ENCODE peak calls at places on chromosomes 5 and 9, in four cellular contexts. H, S, L and M are unnamed samples.

GRCh38 chr9:95003694-95004451 is 277.4 kb downstream of the AOPEP start:
- DNase-seq in H (no peak), S (peak; percentile 53), L (no peak), M (no peak)

GRCh38 chr9:137463194-137463930 is 4.2 kb upstream of the NSMF start:
- DNase-seq in H (no peak), S (no peak), L (no peak), M (no peak)

GRCh38 chr9:22211588-22212360 is 202.7 kb upstream of the CDKN2B start:
- DNase-seq in H (no peak), S (peak; percentile 93), L (no peak), M (no peak)

GRCh38 chr5:80234311-80234948 is 21.4 kb downstream of the SERINC5 start:
- DNase-seq in H (no peak), S (no peak), L (no peak), M (no peak)

GRCh38 chr9:13603916-13604315 is 324.4 kb upstream of the MPDZ start:
- DNase-seq in H (no peak), S (no peak), L (no peak), M (no peak)

GRCh38 chr9:33818832-33819500 is 2.0 kb downstream of the UBE2R2 start:
- DNase-seq in H (no peak), S (peak; percentile 61), L (no peak), M (no peak)

GRCh38 chr9:131702911-131703310 is 37.0 kb downstream of the RAPGEF1 start:
- DNase-seq in H (no peak), S (no peak), L (no peak), M (no peak)

GRCh38 chr5:58847041-58847440 is 264.2 kb downstream of the RAB3C start:
- DNase-seq in H (no peak), S (no peak), L (no peak), M (no peak)

GRCh38 chr5:77391240-77391765 is 100.8 kb downstream of the WDR41 start:
- DNase-seq in H (no peak), S (no peak), L (no peak), M (no peak)

GRCh38 chr5:142015781-142016533 is 3.1 kb upstream of the GNPDA1 start:
- DNase-seq in H (no peak), S (peak; percentile 56), L (no peak), M (peak; percentile 44)

GRCh38 chr5:139402561-139403158 is 1.2 kb downstream of the SPATA24 start:
- DNase-seq in H (no peak), S (no peak), L (peak; percentile 27), M (no peak)

DNA sequence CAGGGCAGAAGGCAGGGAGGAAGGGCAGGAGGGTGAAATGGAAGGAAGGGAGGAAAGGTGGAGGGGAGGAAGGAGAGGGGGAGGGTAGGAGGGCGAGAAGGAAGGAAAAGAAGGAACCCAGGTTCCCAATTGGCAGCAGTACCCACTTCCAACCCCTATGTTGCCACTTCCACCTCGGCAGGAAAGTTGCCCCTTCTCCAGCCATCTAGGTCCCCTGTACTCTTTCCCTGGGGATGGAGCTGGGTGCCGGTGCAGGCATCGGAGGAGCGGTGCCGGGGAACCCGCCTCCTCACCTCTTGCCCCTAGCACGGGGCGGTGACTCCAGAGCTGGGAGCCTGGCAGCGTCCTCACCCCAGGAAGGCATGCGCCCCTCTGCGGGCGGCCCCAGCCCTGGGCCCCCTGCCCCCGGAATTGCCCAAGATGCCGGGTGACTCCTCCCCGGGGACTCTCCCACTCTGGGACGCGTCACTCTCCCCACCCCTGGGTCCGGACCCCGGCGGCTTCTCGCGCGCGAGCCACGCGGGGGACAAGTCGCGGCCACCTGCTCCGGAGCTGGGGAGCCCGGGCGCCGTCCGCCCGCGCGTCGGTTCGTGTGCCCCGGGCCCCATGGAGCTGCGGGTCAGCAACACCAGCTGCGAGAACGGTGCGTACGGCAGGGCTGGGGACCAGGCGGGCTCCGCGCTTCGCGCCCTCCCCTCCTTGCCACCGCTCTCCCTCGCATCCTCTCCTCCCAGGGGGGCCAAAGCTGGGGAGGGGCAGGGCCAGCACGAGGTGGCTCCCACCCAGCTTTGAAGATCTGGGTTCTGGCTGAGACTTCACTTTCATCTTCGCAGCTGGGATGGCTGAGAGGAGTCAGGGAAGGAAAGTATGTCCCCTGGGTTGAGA is at the start of gene NIPAL4:
- DNase-seq in H (no peak), S (no peak), L (no peak), M (no peak)
- H3K4me3 ChIP-seq in H (peak within 1 kb of the TSS; percentile 40), S (peak within 1 kb of the TSS; percentile 49), L (peak within 1 kb of the TSS; percentile 62), M (peak within 1 kb of the TSS; percentile 45)

GRCh38 chr9:109424618-109425017 is 73.5 kb downstream of the PTPN3 start:
- DNase-seq in H (no peak), S (no peak), L (no peak), M (no peak)

GRCh38 chr9:109427886-109428285 is 70.2 kb downstream of the PTPN3 start:
- DNase-seq in H (no peak), S (no peak), L (no peak), M (no peak)

GRCh38 chr9:109430231-109430630 is 67.9 kb downstream of the PTPN3 start:
- DNase-seq in H (no peak), S (no peak), L (no peak), M (no peak)

GRCh38 chr9:109426621-109427402 is 71.3 kb downstream of the PTPN3 start:
- DNase-seq in H (no peak), S (no peak), L (no peak), M (no peak)

GRCh38 chr9:109428854-109429253 is 69.3 kb downstream of the PTPN3 start:
- DNase-seq in H (no peak), S (no peak), L (no peak), M (no peak)
- H3K4me3 ChIP-seq in H (no peak overlapping the region), S (no peak overlapping the region), L (no peak overlapping the region), M (no peak overlapping the region)

GRCh38 chr9:4743131-4743875 is 2.3 kb upstream of the AK3 start:
- DNase-seq in H (no peak), S (no peak), L (no peak), M (no peak)

GRCh38 chr9:4740373-4740622 is 704 bp downstream of the AK3 start:
- DNase-seq in H (no peak), S (no peak), L (no peak), M (no peak)

GRCh38 chr9:4741365-4742031 is 496 bp upstream of the AK3 start:
- DNase-seq in H (peak; percentile 58), S (no peak), L (no peak), M (peak; percentile 41)

GRCh38 chr9:4740623-4741364 is at the start of gene AK3:
- DNase-seq in H (peak; percentile 92), S (peak; percentile 82), L (peak; percentile 84), M (peak; percentile 83)

DNA sequence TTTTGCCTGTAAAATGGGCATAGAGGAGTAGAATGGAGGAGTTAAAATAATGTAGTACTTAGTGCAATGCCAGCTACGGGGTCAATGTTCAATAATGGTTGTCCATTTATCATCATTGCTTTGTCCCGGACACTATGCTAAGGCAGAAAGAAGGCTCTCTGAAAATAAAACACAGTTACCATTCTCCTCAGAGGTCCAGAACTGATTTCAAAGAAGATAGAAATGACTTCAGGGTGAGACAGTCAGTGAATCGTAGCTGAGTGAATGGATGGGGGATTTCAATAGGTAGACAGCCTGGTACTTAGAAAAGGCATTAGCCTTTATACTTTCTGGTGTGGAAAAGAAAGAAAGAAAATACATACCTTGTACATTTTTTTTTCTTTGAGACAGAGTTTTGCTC is 1.2 kb upstream of the AK3 start:
- DNase-seq in H (no peak), S (no peak), L (no peak), M (no peak)
- H3K4me3 ChIP-seq in H (peak overlapping the region; percentile 81), S (no peak overlapping the region), L (no peak overlapping the region), M (peak overlapping the region; percentile 69)

DNA sequence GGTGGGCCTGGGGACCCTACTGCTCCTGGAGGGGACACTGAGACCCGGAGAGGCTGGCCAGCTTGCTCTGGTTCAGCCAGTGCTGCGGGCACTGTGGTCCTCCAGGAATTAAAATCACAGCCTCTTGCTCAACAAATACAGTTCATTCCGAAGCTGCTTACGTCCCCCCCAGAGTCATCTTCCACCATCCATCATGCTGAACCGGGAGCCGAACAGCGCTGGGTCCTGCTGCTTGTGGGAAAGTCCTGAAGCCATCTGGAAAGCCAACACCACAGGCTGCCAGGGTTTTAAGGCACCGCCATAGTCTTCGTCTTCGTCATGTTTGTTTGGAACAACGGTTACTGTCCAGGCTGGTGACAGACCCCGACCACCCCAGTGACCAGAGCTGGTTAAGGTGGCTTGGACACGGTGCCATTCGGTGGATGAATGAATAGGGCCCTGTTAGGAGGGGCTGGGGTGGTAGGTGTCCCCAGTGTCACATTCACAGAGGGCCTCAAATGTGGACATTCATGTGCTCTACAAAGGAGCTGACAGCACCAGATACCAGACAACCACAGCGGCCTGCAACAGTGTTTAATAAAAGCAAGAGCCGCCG is 81.6 kb upstream of the PHYKPL start:
- DNase-seq in H (peak; percentile 4), S (no peak), L (no peak), M (no peak)
- H3K4me3 ChIP-seq in H (no peak overlapping the region), S (no peak overlapping the region), L (no peak overlapping the region), M (no peak overlapping the region)

GRCh38 chr5:131609774-131610173 is 25.3 kb downstream of the RAPGEF6 start:
- DNase-seq in H (no peak), S (peak; percentile 61), L (no peak), M (no peak)
- H3K4me3 ChIP-seq in H (no peak overlapping the region), S (no peak overlapping the region), L (no peak overlapping the region), M (no peak overlapping the region)

GRCh38 chr5:93675458-93676450 is 65.6 kb downstream of the POU5F2 start:
- DNase-seq in H (no peak), S (peak; percentile 49), L (no peak), M (no peak)
- H3K4me3 ChIP-seq in H (no peak overlapping the region), S (no peak overlapping the region), L (no peak overlapping the region), M (no peak overlapping the region)

GRCh38 chr5:55634204-55634785 is 77.8 kb downstream of the SLC38A9 start:
- DNase-seq in H (no peak), S (peak; percentile 15), L (no peak), M (no peak)
- H3K4me3 ChIP-seq in H (no peak overlapping the region), S (no peak overlapping the region), L (no peak overlapping the region), M (no peak overlapping the region)

GRCh38 chr5:131222731-131223130 is 41.1 kb upstream of the CDC42SE2 start:
- DNase-seq in H (no peak), S (no peak), L (no peak), M (no peak)
- H3K4me3 ChIP-seq in H (no peak overlapping the region), S (no peak overlapping the region), L (no peak overlapping the region), M (no peak overlapping the region)